ENCODE peak calls at places on chromosomes 7 and 10, in eight cellular contexts. W is stomach, Q is HCT116, P is SK-N-MC, J is suprapubic skin, Y is HepG2, U is breast epithelium, D is GM12878. V is an unnamed sample.

GRCh38 chr10:93999401-93999851 is 5.7 kb downstream of the PLCE1 start:
- DNase-seq in W (peak; percentile 71), Q (no peak), P (no peak), J (peak; percentile 70), Y (no peak), U (peak; percentile 60), D (no peak), V (no peak)

GRCh38 chr7:85833071-85833470 is 646.2 kb upstream of the SEMA3D start:
- DNase-seq in W (no peak), Q (no peak), P (no peak), J (no peak), Y (no peak), U (no peak), D (no peak), V (no peak)

GRCh38 chr7:85186083-85186520 is 754 bp downstream of the SEMA3D start:
- DNase-seq in W (peak; percentile 26), Q (no peak), P (no peak), J (peak; percentile 70), Y (no peak), U (peak; percentile 50), D (no peak), V (no peak)

GRCh38 chr7:151141855-151142685 is 25.4 kb downstream of the GBX1 start:
- DNase-seq in W (peak; percentile 23), Q (no peak), P (no peak), J (no peak), Y (no peak), U (no peak), D (no peak), V (no peak)

GRCh38 chr7:5699951-5700384 is 81.5 kb downstream of the RNF216 start:
- DNase-seq in W (no peak), Q (no peak), P (no peak), J (no peak), Y (no peak), U (no peak), D (peak; percentile 97), V (no peak)

GRCh38 chr10:128186959-128187787 is 61.0 kb upstream of the MKI67 start:
- DNase-seq in W (no peak), Q (no peak), P (no peak), J (no peak), Y (no peak), U (no peak), D (no peak), V (no peak)

GRCh38 chr10:13788701-13789447 is 202.1 kb downstream of the PRPF18 start:
- DNase-seq in W (peak; percentile 29), Q (no peak), P (no peak), J (peak; percentile 78), Y (no peak), U (no peak), D (no peak), V (no peak)

GRCh38 chr7:42380411-42380810 is 143.4 kb upstream of the GLI3 start:
- DNase-seq in W (no peak), Q (no peak), P (peak; percentile 16), J (no peak), Y (no peak), U (no peak), D (no peak), V (no peak)

GRCh38 chr7:739964-740942 is 13.2 kb upstream of the PRKAR1B start:
- DNase-seq in W (no peak), Q (no peak), P (no peak), J (peak; percentile 60), Y (no peak), U (peak; percentile 39), D (no peak), V (no peak)

GRCh38 chr7:158402471-158402870 is 185.2 kb downstream of the PTPRN2 start:
- DNase-seq in W (no peak), Q (no peak), P (no peak), J (no peak), Y (no peak), U (no peak), D (no peak), V (no peak)

GRCh38 chr7:99693427-99694200 is 13.8 kb upstream of the CYP3A5 start:
- DNase-seq in W (peak; percentile 66), Q (no peak), P (no peak), J (no peak), Y (peak; percentile 97), U (no peak), D (no peak), V (no peak)

GRCh38 chr7:100572281-100572948 is 1.3 kb downstream of the SAP25 start:
- DNase-seq in W (no peak), Q (no peak), P (no peak), J (no peak), Y (no peak), U (no peak), D (no peak), V (no peak)

DNA sequence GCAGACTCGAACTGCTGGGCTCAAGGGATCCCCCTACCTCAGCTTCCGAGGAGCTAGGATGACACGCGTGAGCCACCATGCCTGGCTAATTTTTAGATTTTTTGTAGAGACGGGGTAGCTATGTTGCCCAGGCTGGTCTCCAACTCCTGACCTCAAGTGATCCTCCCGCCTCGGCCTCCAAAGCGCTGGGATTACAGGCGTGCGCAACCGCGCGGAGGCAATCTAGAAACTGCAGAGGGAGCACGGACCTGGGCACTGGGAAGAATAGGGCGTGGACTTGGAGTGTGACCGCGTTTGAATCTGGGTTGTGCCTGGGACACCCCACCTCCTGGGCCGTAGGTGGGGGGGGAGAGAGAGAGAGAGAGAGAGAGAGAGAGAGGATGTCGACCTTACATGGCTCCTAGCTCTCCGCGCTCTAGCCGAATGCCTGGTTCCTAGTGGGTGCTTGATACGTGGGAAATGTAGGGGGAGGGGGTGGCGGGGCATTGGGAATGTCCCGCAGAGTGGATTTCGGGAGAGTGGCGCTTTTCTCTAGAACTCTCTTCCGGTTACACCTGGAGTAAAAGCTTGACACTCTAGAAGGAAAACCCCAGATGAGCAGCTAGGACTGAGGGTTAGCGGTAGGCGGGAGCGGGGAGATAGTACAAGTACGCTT is 1.2 kb upstream of the MAP3K8 start:
- DNase-seq in W (no peak), Q (peak; percentile 74), P (no peak), J (no peak), Y (no peak), U (peak; percentile 64), D (no peak), V (no peak)
- TF ChIP-seq POLR2AphosphoS5 in W (no peak), Q (peak; percentile 65), P (no peak), J (no peak), Y (no peak), U (peak; percentile 14), D (no peak), V (no peak)

DNA sequence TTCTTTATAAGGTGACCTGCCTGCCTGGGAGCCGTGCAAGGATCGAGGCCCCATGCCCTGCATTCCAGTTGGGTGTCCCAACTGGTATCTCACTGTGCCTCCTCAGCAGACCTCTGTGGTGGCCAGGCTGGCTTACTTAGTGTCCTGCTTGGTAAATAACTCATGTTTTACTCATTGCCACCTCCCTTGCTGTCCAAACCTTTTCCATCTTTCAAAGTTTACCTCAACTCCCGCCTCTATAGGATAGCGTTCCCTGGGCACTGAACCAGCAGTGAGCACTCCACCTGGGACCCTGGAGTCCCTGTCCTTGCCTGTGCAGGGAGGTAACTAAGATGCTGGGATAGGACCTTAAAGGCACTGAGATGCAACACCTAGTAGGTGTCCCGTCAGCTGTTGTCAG is 33.6 kb downstream of the SLC18A2 start:
- DNase-seq in W (no peak), Q (no peak), P (no peak), J (no peak), Y (no peak), U (no peak), D (no peak), V (no peak)
- TF ChIP-seq POLR2AphosphoS5 in W (no peak), Q (no peak), P (no peak), J (no peak), Y (no peak), U (no peak), D (no peak), V (no peak)

GRCh38 chr7:134679006-134679405 is 32.4 kb downstream of the BPGM start:
- DNase-seq in W (no peak), Q (no peak), P (no peak), J (no peak), Y (no peak), U (no peak), D (no peak), V (no peak)

GRCh38 chr7:134671670-134672069 is 25.0 kb downstream of the BPGM start:
- DNase-seq in W (no peak), Q (no peak), P (no peak), J (no peak), Y (no peak), U (no peak), D (no peak), V (no peak)

GRCh38 chr7:134678115-134678514 is 31.5 kb downstream of the BPGM start:
- DNase-seq in W (no peak), Q (no peak), P (no peak), J (no peak), Y (no peak), U (no peak), D (no peak), V (no peak)

GRCh38 chr7:134674424-134674823 is 27.8 kb downstream of the BPGM start:
- DNase-seq in W (no peak), Q (no peak), P (no peak), J (no peak), Y (no peak), U (no peak), D (no peak), V (no peak)

GRCh38 chr7:134676743-134677142 is 30.1 kb downstream of the BPGM start:
- DNase-seq in W (no peak), Q (no peak), P (no peak), J (no peak), Y (no peak), U (no peak), D (no peak), V (no peak)
- TF ChIP-seq POLR2AphosphoS5 in W (no peak), Q (no peak), P (no peak), J (no peak), Y (no peak), U (no peak), D (no peak), V (no peak)

GRCh38 chr7:149021725-149022062 is 6.6 kb downstream of the PDIA4 start:
- DNase-seq in W (no peak), Q (no peak), P (no peak), J (no peak), Y (no peak), U (no peak), D (no peak), V (no peak)

GRCh38 chr7:149013876-149014275 is 14.4 kb downstream of the PDIA4 start:
- DNase-seq in W (no peak), Q (no peak), P (no peak), J (no peak), Y (no peak), U (no peak), D (no peak), V (no peak)

GRCh38 chr7:149014309-149014708 is 14.0 kb downstream of the PDIA4 start:
- DNase-seq in W (no peak), Q (no peak), P (no peak), J (no peak), Y (no peak), U (no peak), D (no peak), V (no peak)

GRCh38 chr7:149020483-149020882 is 7.8 kb downstream of the PDIA4 start:
- DNase-seq in W (no peak), Q (no peak), P (no peak), J (no peak), Y (no peak), U (no peak), D (no peak), V (no peak)

DNA sequence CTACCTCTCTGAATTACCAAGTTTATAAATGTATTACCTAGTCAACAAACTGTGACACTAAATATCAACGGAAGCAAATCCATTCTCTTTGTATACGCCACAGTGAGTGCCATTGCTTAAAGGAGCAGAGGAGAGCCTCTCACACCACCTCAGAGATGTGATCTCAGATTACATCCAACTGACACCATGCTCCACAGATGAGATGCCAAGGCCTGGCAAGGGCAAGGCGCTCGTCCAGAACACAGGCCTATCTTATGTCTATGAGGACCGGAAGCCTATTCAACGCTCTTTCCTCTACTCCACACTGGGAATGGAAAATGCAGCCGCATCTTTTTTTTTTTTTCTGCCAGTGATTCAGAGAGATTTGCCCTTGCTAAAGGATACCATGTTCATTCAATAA is 11.4 kb downstream of the PDIA4 start:
- DNase-seq in W (no peak), Q (no peak), P (no peak), J (no peak), Y (no peak), U (no peak), D (no peak), V (no peak)
- TF ChIP-seq POLR2AphosphoS5 in W (no peak), Q (no peak), P (no peak), J (no peak), Y (no peak), U (no peak), D (no peak), V (no peak)

V was measured in GM12892.